ENCODE peak calls at places on chromosomes 2 and 18, in four cellular contexts. J is tibial nerve, M is mesendoderm, D is A549. O is an unnamed sample.

GRCh38 chr18:23725827-23726661 is 36.8 kb downstream of the LAMA3 start:
- DNase-seq in J (no peak), M (no peak), D (no peak), O (no peak)

GRCh38 chr2:26008851-26009566 is 24.9 kb upstream of the RAB10 start:
- DNase-seq in D (peak), J (no peak), M (no peak), O (no peak)

GRCh38 chr2:240919161-240919781 is 13.1 kb downstream of the CROCC2 start:
- DNase-seq in D (no peak), J (peak), M (no peak), O (peak)

GRCh38 chr18:51425475-51425874 is 228.0 kb upstream of the MEX3C start:
- DNase-seq in J (no peak), D (no peak), M (no peak), O (no peak)

GRCh38 chr2:98702896-98703620 is 27.9 kb downstream of the MGAT4A start:
- DNase-seq in D (no peak), M (no peak), J (no peak), O (no peak)

GRCh38 chr2:205054789-205055188 is 509.5 kb downstream of the PARD3B start:
- DNase-seq in D (no peak), J (no peak), M (no peak), O (no peak)

GRCh38 chr2:186503827-186504606 is 18.0 kb downstream of the ZC3H15 start:
- DNase-seq in D (peak), M (peak), J (no peak), O (no peak)

GRCh38 chr18:8657050-8657820 is 48.0 kb downstream of the RAB12 start:
- DNase-seq in J (no peak), D (no peak), M (no peak), O (no peak)

GRCh38 chr2:30820381-30821055 is 13.3 kb upstream of the CAPN13 start:
- DNase-seq in D (no peak), J (no peak), M (no peak), O (no peak)

GRCh38 chr2:157420771-157421323 is 23.0 kb downstream of the CYTIP start:
- DNase-seq in D (peak), J (no peak), M (no peak), O (no peak)

GRCh38 chr2:95260028-95261023 is 13.9 kb upstream of the PROM2 start:
- DNase-seq in M (peak), D (no peak), J (no peak), O (no peak)

GRCh38 chr2:236803621-236804020 is 234.0 kb downstream of the ACKR3 start:
- DNase-seq in J (no peak), D (no peak), M (no peak), O (peak)

GRCh38 chr2:203040966-203041521 is 26.4 kb downstream of the NBEAL1 start:
- DNase-seq in D (no peak), J (no peak), M (no peak), O (no peak)

DNA sequence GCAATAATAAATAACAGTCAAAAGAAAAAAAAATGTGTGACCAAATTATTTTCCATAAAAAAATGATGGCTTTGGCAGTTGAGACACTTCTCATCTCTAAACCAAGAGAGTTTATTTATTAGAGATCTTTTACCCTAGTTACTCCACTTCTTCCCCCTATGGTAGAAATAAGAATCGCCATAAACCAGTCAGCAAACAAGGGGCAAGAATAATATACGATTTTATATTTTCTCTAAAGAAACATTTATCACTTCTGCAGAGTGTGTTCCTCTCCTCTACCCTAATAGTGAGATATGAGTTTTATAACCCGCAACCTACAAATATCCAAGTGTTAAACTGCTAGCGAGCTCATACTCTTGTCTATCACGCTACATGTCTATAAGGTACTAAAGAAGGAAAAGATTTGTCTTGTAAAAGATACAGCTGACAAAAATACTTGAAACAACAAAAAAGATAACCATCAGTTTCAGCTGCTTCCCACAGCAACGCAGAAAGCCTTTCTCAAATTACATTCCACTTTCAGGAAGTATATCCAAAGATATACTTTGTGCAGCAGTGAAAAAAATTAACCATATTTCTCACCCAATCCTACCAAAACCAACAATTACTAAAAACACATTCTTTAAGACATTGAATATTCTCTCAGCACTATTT is 2.2 kb downstream of the RNF103 start:
- DNase-seq in D (no peak), J (no peak), M (no peak), O (no peak)
- H3K4me3 ChIP-seq in D (peak), J (peak), M (no peak), O (no peak)

GRCh38 chr2:191266201-191266600 is 21.0 kb downstream of the MYO1B start:
- DNase-seq in D (no peak), M (no peak), J (no peak), O (no peak)
- H3K4me3 ChIP-seq in D (no peak), M (no peak), J (no peak), O (no peak)

DNA sequence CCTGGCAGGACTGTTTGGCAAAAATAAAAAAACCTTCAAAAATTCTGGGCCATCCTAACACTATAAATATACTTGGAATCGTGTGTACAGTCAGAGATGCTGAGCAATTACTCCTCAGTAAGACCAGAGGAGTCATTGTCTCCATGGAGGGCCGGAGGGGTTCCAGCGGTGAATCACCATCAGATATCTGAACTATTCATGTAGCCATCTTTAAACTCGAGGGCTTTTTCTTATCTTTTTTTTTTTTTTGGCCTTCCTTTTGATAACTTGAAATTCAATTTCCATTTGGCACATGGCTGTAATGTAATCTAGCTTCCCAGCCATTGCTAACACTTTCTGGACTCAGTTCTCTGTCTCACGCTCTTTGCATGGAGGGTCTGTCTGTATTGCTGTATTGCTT is 7.4 kb upstream of the FHL2 start:
- DNase-seq in J (no peak), D (no peak), M (no peak), O (no peak)
- H3K4me3 ChIP-seq in J (no peak), D (no peak), M (no peak), O (no peak)

DNA sequence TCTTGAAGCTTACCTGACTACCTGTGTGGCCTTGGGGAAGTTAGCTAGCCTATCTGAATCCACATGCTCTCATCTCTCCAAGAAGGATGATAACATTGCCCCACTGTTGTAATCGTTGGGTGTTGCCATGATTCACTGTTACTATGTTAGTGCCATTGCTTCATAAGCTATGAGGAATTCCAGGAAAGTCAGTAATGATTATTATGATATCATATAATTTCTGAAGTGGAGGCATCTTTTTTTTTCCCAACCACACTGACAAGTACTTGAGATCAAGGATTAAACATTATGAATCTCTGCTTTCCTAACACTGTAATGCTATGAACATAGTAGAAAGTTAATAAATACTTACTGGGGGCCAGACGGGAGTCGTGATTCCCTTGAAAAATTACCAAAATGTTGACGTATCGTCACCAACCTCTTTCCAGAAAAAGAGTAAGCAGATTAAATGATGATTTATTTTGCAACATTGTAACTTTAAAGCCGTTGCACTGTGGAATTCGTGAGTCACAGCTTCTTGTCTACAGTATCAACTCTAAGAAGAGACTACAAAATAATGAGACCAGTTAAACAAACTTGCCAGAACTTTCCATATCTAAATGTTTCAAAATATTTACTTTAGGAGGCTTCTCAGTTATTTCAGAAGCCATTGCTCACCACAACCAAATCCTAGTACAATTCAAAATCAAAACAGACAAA is 459.9 kb downstream of the PIK3C3 start:
- DNase-seq in D (peak), M (peak), J (no peak), O (no peak)
- H3K4me3 ChIP-seq in D (no peak), M (no peak), J (no peak), O (no peak)

GRCh38 chr2:63099032-63099431 is 48.4 kb downstream of the OTX1 start:
- DNase-seq in J (no peak), D (no peak), M (no peak), O (no peak)

GRCh38 chr2:63101954-63102353 is 51.3 kb downstream of the OTX1 start:
- DNase-seq in J (no peak), M (no peak), D (no peak), O (no peak)

GRCh38 chr2:63104482-63104881 is 53.9 kb downstream of the OTX1 start:
- DNase-seq in D (no peak), M (no peak), J (no peak), O (no peak)
- H3K4me3 ChIP-seq in D (no peak), M (no peak), J (no peak), O (no peak)

DNA sequence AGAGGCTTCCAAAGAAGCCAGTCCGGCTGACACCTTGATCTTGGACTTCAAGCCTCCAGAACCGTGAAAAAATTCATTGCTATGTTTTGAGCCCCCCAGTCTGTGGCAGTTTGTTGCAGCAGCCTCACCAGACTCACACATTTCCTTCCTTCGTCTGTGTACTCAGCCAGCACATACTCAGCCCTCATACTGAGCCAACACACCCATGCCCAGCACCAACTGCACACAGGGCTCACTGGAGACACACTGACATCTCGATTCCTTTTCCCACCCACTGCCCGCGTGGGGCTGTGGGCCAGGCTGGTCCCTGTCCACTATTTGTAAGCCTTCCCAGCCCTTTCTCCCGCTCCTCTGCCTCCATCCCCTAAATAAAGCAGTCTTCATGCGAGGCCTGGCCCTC is 24.1 kb upstream of the NMUR1 start:
- DNase-seq in D (no peak), M (no peak), J (no peak), O (no peak)
- H3K4me3 ChIP-seq in D (no peak), M (no peak), J (no peak), O (no peak)

O was measured in H7.